ENCODE peak calls at places on chromosome 21, in five cellular contexts. Z, U, L, I and E are unnamed samples.

GRCh38 chr21:42461881-42462877 is 33.8 kb downstream of the RSPH1 start:
- DNase-seq in U (no peak), I (no peak), L (no peak), Z (no peak), E (no peak)

GRCh38 chr21:21196087-21196486 is 197.9 kb downstream of the NCAM2 start:
- DNase-seq in Z (peak), U (no peak), I (no peak), L (no peak), E (no peak)

GRCh38 chr21:23014021-23014420 is 2015.8 kb downstream of the NCAM2 start:
- DNase-seq in L (no peak), Z (no peak), I (no peak), U (no peak), E (no peak)

GRCh38 chr21:36321325-36322082 is 1.5 kb downstream of the MORC3 start:
- DNase-seq in U (peak), Z (peak), L (no peak), I (no peak), E (peak)

GRCh38 chr21:16536661-16537359 is 807.0 kb downstream of the USP25 start:
- DNase-seq in L (no peak), I (no peak), U (peak), Z (peak), E (no peak)

GRCh38 chr21:42336065-42336464 is 14.7 kb downstream of the TFF2 start:
- DNase-seq in Z (peak), U (no peak), I (no peak), L (no peak), E (no peak)

GRCh38 chr21:39077816-39078215 is 105.4 kb downstream of the PSMG1 start:
- DNase-seq in L (no peak), U (no peak), I (no peak), Z (no peak), E (no peak)

GRCh38 chr21:45876381-45877159 is 105.0 kb upstream of the COL6A1 start:
- DNase-seq in I (no peak), Z (no peak), U (no peak), L (no peak), E (no peak)